ENCODE peak calls at places on chromosome 17, in six cellular contexts. H, T, O, A, J and B are unnamed samples.

GRCh38 chr17:20263595-20263994 is 203.7 kb downstream of the LGALS9B start:
- DNase-seq in H (no peak), T (no peak), O (peak), A (peak), J (no peak), B (no peak)

GRCh38 chr17:47717845-47718621 is 15.0 kb upstream of the TBX21 start:
- DNase-seq in H (no peak), T (no peak), O (no peak), A (no peak), J (no peak), B (no peak)

GRCh38 chr17:9714801-9715200 is 69.5 kb downstream of the USP43 start:
- DNase-seq in H (no peak), T (no peak), O (no peak), A (no peak), J (no peak), B (no peak)

GRCh38 chr17:80498242-80498919 is 22.0 kb upstream of the NPTX1 start:
- DNase-seq in H (no peak), T (no peak), O (no peak), A (peak), J (no peak), B (peak)

GRCh38 chr17:57697891-57698708 is 47.0 kb downstream of the CCDC182 start:
- DNase-seq in H (no peak), T (no peak), O (no peak), A (no peak), J (no peak), B (peak)

GRCh38 chr17:31623990-31624389 is 232.5 kb downstream of the RAB11FIP4 start:
- DNase-seq in H (no peak), T (no peak), O (no peak), A (no peak), J (no peak), B (no peak)

GRCh38 chr17:32488604-32489180 is 1.9 kb downstream of the CDK5R1 start:
- DNase-seq in H (no peak), T (peak), O (no peak), A (no peak), J (no peak), B (no peak)

GRCh38 chr17:41500131-41500911 is 5.1 kb downstream of the KRT13 start:
- DNase-seq in H (no peak), T (no peak), O (no peak), A (no peak), J (no peak), B (no peak)

GRCh38 chr17:2899911-2900310 is 103.7 kb downstream of the RAP1GAP2 start:
- DNase-seq in H (no peak), T (no peak), O (no peak), A (no peak), J (no peak), B (peak)

GRCh38 chr17:81961087-81961514 is at the start of gene NOTUM:
- DNase-seq in H (no peak), T (no peak), O (no peak), A (no peak), J (no peak), B (no peak)

GRCh38 chr17:40499551-40500189 is 1.8 kb downstream of the TNS4 start:
- DNase-seq in H (peak), T (peak), O (no peak), A (no peak), J (no peak), B (peak)
- TF ChIP-seq CTCF in H (no peak), T (no peak), O (no peak), A (no peak), J (no peak), B (no peak)

DNA sequence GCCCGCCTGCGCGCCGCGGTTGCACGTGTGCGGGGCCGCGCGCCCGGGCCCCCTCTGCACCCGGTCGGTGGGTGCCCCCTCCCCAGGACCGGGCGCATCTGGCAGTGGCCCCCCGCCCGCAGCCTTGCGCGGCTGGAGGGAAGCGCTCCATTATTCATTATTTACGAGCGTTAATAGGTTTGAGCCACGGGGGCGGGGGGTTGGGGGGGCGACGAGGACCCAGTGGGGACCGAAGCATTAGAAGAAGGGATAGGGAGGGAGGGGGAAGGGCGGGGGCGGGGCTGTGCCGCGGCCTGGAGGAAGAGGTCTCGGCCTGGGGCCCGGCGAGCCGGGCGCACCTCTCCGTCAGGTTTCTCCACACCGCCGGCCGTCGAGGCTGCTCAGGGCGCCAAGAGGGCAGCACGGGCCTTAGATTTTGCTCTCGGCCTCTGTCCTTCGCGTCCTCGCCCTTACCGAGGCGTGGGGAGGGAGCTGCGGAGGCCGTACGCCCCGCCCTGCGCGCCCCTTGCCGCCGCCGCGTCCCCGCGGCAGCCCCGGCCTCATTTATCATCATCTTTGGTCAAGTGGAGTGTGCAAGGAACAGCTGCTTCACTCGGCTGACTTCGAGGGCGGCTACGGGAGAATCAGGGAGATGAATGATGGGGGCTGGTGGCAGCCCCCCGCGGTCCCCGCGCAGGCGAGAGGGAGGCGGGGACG is 54.2 kb downstream of the SREBF1 start:
- DNase-seq in H (peak), T (no peak), O (no peak), A (no peak), J (no peak), B (peak)
- TF ChIP-seq CTCF in H (no peak), T (no peak), O (no peak), A (no peak), J (no peak), B (no peak)

GRCh38 chr17:64130559-64131001 is 636 bp upstream of the ERN1 start:
- DNase-seq in H (no peak), T (peak), O (no peak), A (no peak), J (no peak), B (peak)
- TF ChIP-seq CTCF in H (no peak), T (no peak), O (no peak), A (peak), J (no peak), B (no peak)

GRCh38 chr17:79203657-79204056 is 129.0 kb downstream of the ENGASE start:
- DNase-seq in H (no peak), T (no peak), O (no peak), A (no peak), J (no peak), B (no peak)

GRCh38 chr17:79201536-79202227 is 127.1 kb downstream of the ENGASE start:
- DNase-seq in H (no peak), T (no peak), O (no peak), A (no peak), J (no peak), B (no peak)

GRCh38 chr17:79202476-79202875 is 127.9 kb downstream of the ENGASE start:
- DNase-seq in H (no peak), T (no peak), O (no peak), A (no peak), J (no peak), B (no peak)

GRCh38 chr17:79204261-79204660 is 129.6 kb downstream of the ENGASE start:
- DNase-seq in H (no peak), T (no peak), O (no peak), A (no peak), J (no peak), B (no peak)

GRCh38 chr17:79203016-79203415 is 128.4 kb downstream of the ENGASE start:
- DNase-seq in H (no peak), T (no peak), O (no peak), A (no peak), J (no peak), B (no peak)
- TF ChIP-seq CTCF in H (no peak), T (no peak), O (no peak), A (no peak), J (no peak), B (no peak)

GRCh38 chr17:18990331-18990730 is 14.2 kb downstream of the FAM83G start:
- DNase-seq in H (no peak), T (no peak), O (no peak), A (no peak), J (no peak), B (no peak)
- TF ChIP-seq CTCF in H (no peak), T (no peak), O (no peak), A (no peak), J (no peak), B (no peak)

DNA sequence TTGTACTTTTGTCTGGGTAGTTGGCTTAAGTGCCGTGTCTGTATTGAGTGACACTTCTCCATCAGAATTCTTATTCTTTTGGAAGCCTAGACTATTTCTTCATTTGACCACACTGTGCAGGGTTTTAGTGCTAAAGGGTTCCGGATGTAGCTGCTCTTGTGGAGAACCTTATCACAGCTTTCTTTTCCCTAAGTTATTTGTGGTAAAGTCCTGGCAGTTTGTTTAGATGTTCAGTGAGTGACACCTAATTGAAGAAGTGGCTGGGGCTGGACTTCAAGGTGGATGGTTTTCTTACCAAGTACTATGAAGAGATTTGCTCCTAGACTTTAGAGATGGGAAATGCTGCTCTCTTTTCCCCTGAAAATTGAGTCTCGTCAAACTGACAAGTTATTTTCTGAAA is 144.0 kb upstream of the TBX2 start:
- DNase-seq in H (no peak), T (no peak), O (no peak), A (no peak), J (no peak), B (no peak)
- TF ChIP-seq CTCF in H (no peak), T (no peak), O (no peak), A (no peak), J (no peak), B (no peak)

GRCh38 chr17:13306310-13306962 is 288.6 kb upstream of the ELAC2 start:
- DNase-seq in H (no peak), T (no peak), O (peak), A (peak), J (peak), B (no peak)
- TF ChIP-seq CTCF in H (peak), T (peak), O (peak), A (peak), J (peak), B (no peak)

GRCh38 chr17:28710948-28711722 is 553 bp downstream of the PROCA1 start:
- DNase-seq in H (peak), T (peak), O (peak), A (peak), J (peak), B (peak)
- TF ChIP-seq CTCF in H (no peak), T (no peak), O (no peak), A (no peak), J (no peak), B (no peak)

GRCh38 chr17:6575596-6575988 is 19.2 kb upstream of the PITPNM3 start:
- DNase-seq in H (no peak), T (no peak), O (no peak), A (no peak), J (no peak), B (no peak)

GRCh38 chr17:6573982-6574688 is 17.8 kb upstream of the PITPNM3 start:
- DNase-seq in H (no peak), T (no peak), O (no peak), A (no peak), J (no peak), B (no peak)

GRCh38 chr17:6572997-6573396 is 16.6 kb upstream of the PITPNM3 start:
- DNase-seq in H (no peak), T (no peak), O (no peak), A (no peak), J (no peak), B (no peak)

GRCh38 chr17:6576038-6576437 is 19.7 kb upstream of the PITPNM3 start:
- DNase-seq in H (no peak), T (no peak), O (no peak), A (no peak), J (no peak), B (no peak)

DNA sequence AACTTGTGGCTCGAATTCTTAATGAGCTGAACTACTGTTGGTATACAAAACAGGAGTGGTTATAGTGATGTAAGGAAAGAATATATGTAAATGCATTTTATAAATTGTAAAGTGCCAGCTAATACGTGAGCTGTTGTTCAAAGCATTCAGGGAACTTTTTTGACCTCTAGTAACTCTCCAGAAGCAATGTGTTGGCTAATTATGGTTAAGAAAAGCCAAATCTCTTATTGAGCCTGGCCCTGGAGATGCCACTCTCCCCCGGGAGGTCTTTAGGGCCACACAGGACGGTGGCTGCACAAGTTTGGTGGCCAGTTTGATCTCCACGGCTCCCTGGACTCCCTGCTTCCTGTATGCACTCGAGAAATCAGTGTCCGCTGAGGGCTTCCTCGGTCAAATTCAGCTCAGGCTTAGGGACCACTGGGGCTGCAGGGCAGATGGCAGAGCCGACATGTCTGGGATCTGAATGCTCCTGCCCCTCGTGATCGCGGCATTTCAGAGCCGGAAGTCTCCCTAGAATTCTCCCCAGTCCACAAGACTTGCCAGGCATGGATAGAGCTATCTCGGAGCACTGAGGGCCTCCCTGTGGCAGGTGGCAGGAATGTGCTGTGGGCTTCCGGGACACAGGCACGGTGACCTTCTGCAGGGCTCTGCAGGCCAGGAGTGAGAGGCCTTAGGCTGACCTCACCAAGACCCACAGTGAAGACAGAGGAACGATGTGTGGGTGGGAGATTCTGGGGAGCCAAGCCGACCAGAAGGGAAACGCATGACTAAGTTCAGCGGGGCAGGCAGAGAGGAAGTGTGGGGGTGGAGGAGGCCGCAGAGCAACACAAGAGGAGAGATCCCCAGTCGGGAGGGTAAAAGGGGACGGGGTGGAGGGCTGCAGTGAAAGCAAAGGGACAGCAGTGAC is 18.6 kb upstream of the PITPNM3 start:
- DNase-seq in H (no peak), T (peak), O (no peak), A (no peak), J (peak), B (no peak)
- TF ChIP-seq CTCF in H (no peak), T (peak), O (peak), A (peak), J (peak), B (no peak)

GRCh38 chr17:38783227-38783626 is 16.1 kb downstream of the PIP4K2B start:
- DNase-seq in H (no peak), T (no peak), O (no peak), A (no peak), J (no peak), B (no peak)
- TF ChIP-seq CTCF in H (no peak), T (no peak), O (no peak), A (no peak), J (no peak), B (no peak)